ENCODE peak calls at places on chromosomes 13 and 19, in five cellular contexts. One of them, this sample, is unnamed.

GRCh38 chr13:110907951-110908898 is 6.6 kb downstream of the ANKRD10 start:
- DNase-seq in ELR: peak; percentile 85
- DNase-seq in heart right ventricle: no peak
- DNase-seq in cardiac fibroblast: peak; percentile 51
- DNase-seq in foreskin keratinocyte: peak; percentile 98
- DNase-seq in this sample: no peak

GRCh38 chr13:31201341-31202024 is 1.7 kb downstream of the B3GLCT start:
- DNase-seq in cardiac fibroblast: peak; percentile 63
- DNase-seq in heart right ventricle: peak; percentile 63
- DNase-seq in ELR: peak; percentile 62
- DNase-seq in foreskin keratinocyte: no peak
- DNase-seq in this sample: no peak

GRCh38 chr19:32373614-32374295 is 28.3 kb downstream of the ZNF507 start:
- DNase-seq in cardiac fibroblast: peak; percentile 99
- DNase-seq in ELR: peak; percentile 98
- DNase-seq in heart right ventricle: peak; percentile 42
- DNase-seq in foreskin keratinocyte: peak; percentile 97
- DNase-seq in this sample: peak; percentile 100

GRCh38 chr19:13135068-13136062 is 14.8 kb downstream of the STX10 start:
- DNase-seq in heart right ventricle: no peak
- DNase-seq in cardiac fibroblast: no peak
- DNase-seq in ELR: no peak
- DNase-seq in foreskin keratinocyte: no peak
- DNase-seq in this sample: no peak

GRCh38 chr13:85755123-85755522 is 44.1 kb downstream of the SLITRK6 start:
- DNase-seq in cardiac fibroblast: no peak
- DNase-seq in foreskin keratinocyte: no peak
- DNase-seq in heart right ventricle: no peak
- DNase-seq in ELR: no peak
- DNase-seq in this sample: no peak

GRCh38 chr13:109332501-109333499 is 453.6 kb downstream of the IRS2 start:
- DNase-seq in cardiac fibroblast: no peak
- DNase-seq in heart right ventricle: no peak
- DNase-seq in foreskin keratinocyte: no peak
- DNase-seq in ELR: no peak
- DNase-seq in this sample: no peak

GRCh38 chr19:55383279-55383788 is 758 bp downstream of the TMEM238 start:
- DNase-seq in foreskin keratinocyte: no peak
- DNase-seq in heart right ventricle: no peak
- DNase-seq in cardiac fibroblast: no peak
- DNase-seq in ELR: no peak
- DNase-seq in this sample: no peak

GRCh38 chr19:50332264-50333038 is 3.3 kb upstream of the KCNC3 start:
- DNase-seq in foreskin keratinocyte: no peak
- DNase-seq in heart right ventricle: peak; percentile 43
- DNase-seq in cardiac fibroblast: no peak
- DNase-seq in ELR: no peak
- DNase-seq in this sample: no peak

GRCh38 chr19:49836176-49837008 is 14.6 kb upstream of the PTOV1 start:
- DNase-seq in cardiac fibroblast: no peak
- DNase-seq in heart right ventricle: no peak
- DNase-seq in ELR: no peak
- DNase-seq in foreskin keratinocyte: no peak
- DNase-seq in this sample: no peak

GRCh38 chr19:10550336-10550735 is 6.6 kb downstream of the ATG4D start:
- DNase-seq in ELR: no peak
- DNase-seq in foreskin keratinocyte: no peak
- DNase-seq in heart right ventricle: no peak
- DNase-seq in cardiac fibroblast: no peak
- DNase-seq in this sample: no peak

GRCh38 chr13:111115051-111115840 is at the start of gene ARHGEF7:
- DNase-seq in heart right ventricle: no peak
- DNase-seq in ELR: peak; percentile 10
- DNase-seq in foreskin keratinocyte: no peak
- DNase-seq in cardiac fibroblast: no peak
- DNase-seq in this sample: no peak

GRCh38 chr19:41965127-41965526 is 6.0 kb upstream of the RABAC1 start:
- DNase-seq in cardiac fibroblast: no peak
- DNase-seq in ELR: no peak
- DNase-seq in foreskin keratinocyte: no peak
- DNase-seq in heart right ventricle: no peak
- DNase-seq in this sample: no peak

GRCh38 chr19:6100284-6100915 is 9.9 kb downstream of the RFX2 start:
- DNase-seq in ELR: no peak
- DNase-seq in heart right ventricle: no peak
- DNase-seq in foreskin keratinocyte: no peak
- DNase-seq in cardiac fibroblast: no peak
- DNase-seq in this sample: no peak

GRCh38 chr13:87675851-87676250 is 4.7 kb downstream of the SLITRK5 start:
- DNase-seq in foreskin keratinocyte: no peak
- DNase-seq in cardiac fibroblast: no peak
- DNase-seq in heart right ventricle: no peak
- DNase-seq in ELR: no peak
- DNase-seq in this sample: no peak

GRCh38 chr13:28220166-28220565 is 81.8 kb downstream of the PAN3 start:
- DNase-seq in foreskin keratinocyte: no peak
- DNase-seq in heart right ventricle: no peak
- DNase-seq in ELR: peak; percentile 6
- DNase-seq in cardiac fibroblast: peak; percentile 56
- DNase-seq in this sample: no peak

GRCh38 chr13:31663880-31664585 is 75.3 kb upstream of the RXFP2 start:
- DNase-seq in ELR: no peak
- DNase-seq in foreskin keratinocyte: no peak
- DNase-seq in heart right ventricle: no peak
- DNase-seq in cardiac fibroblast: no peak
- DNase-seq in this sample: no peak

GRCh38 chr19:7857727-7858701 is 16.2 kb downstream of the PRR36 start:
- DNase-seq in ELR: no peak
- DNase-seq in heart right ventricle: no peak
- DNase-seq in cardiac fibroblast: no peak
- DNase-seq in foreskin keratinocyte: no peak
- DNase-seq in this sample: no peak

GRCh38 chr19:11194657-11195056 is 2.7 kb downstream of the KANK2 start:
- DNase-seq in foreskin keratinocyte: no peak
- DNase-seq in heart right ventricle: no peak
- DNase-seq in cardiac fibroblast: no peak
- DNase-seq in ELR: no peak
- DNase-seq in this sample: no peak

GRCh38 chr13:27599845-27600553 is 20.3 kb downstream of the LNX2 start:
- DNase-seq in cardiac fibroblast: peak; percentile 61
- DNase-seq in heart right ventricle: no peak
- DNase-seq in foreskin keratinocyte: peak; percentile 59
- DNase-seq in ELR: peak; percentile 87
- DNase-seq in this sample: no peak

GRCh38 chr19:1811942-1812425 is at the start of gene ATP8B3:
- DNase-seq in foreskin keratinocyte: no peak
- DNase-seq in ELR: no peak
- DNase-seq in heart right ventricle: no peak
- DNase-seq in cardiac fibroblast: no peak
- DNase-seq in this sample: no peak

GRCh38 chr13:92122454-92122853 is 724.0 kb downstream of the GPC5 start:
- DNase-seq in ELR: no peak
- DNase-seq in heart right ventricle: no peak
- DNase-seq in foreskin keratinocyte: peak; percentile 2
- DNase-seq in cardiac fibroblast: peak; percentile 1
- DNase-seq in this sample: no peak

GRCh38 chr13:25574437-25575426 is 203.0 kb downstream of the ATP8A2 start:
- DNase-seq in foreskin keratinocyte: peak; percentile 44
- DNase-seq in ELR: peak; percentile 77
- DNase-seq in cardiac fibroblast: peak; percentile 88
- DNase-seq in heart right ventricle: peak; percentile 85
- DNase-seq in this sample: peak; percentile 24

GRCh38 chr13:29955137-29955650 is 104.8 kb upstream of the UBL3 start:
- DNase-seq in ELR: no peak
- DNase-seq in cardiac fibroblast: no peak
- DNase-seq in heart right ventricle: no peak
- DNase-seq in foreskin keratinocyte: no peak
- DNase-seq in this sample: no peak

GRCh38 chr19:57280913-57281425 is 684 bp downstream of the ZNF460 start:
- DNase-seq in cardiac fibroblast: peak; percentile 27
- DNase-seq in ELR: peak; percentile 37
- DNase-seq in foreskin keratinocyte: no peak
- DNase-seq in heart right ventricle: no peak
- DNase-seq in this sample: no peak

GRCh38 chr19:42135836-42136235 is 3.6 kb upstream of the POU2F2 start:
- DNase-seq in foreskin keratinocyte: no peak
- DNase-seq in cardiac fibroblast: no peak
- DNase-seq in heart right ventricle: no peak
- DNase-seq in ELR: no peak
- DNase-seq in this sample: no peak